ENCODE peak calls at places on chromosomes 4 and X, in six cellular contexts. Y is fibroblast of lung, F is fibroblast of pulmonary artery, N is MM.1S, S is A549, C is brain microvascular endothelial cell. B is an unnamed sample.

GRCh38 chr4:2574863-2575262 is 38.4 kb downstream of the FAM193A start:
- DNase-seq in Y (no peak), F (no peak), N (no peak), S (no peak), C (no peak), B (no peak)

GRCh38 chrX:29107231-29107630 is 520.0 kb downstream of the IL1RAPL1 start:
- DNase-seq in Y (no peak), F (no peak), N (no peak), S (no peak), C (no peak), B (no peak)

GRCh38 chrX:51891821-51892551 is 1.4 kb upstream of the MAGED1 start:
- DNase-seq in Y (peak; percentile 71), F (peak; percentile 57), N (no peak), S (no peak), C (peak; percentile 20), B (peak; percentile 92)

GRCh38 chrX:39144323-39144722 is 343.1 kb downstream of the MID1IP1 start:
- DNase-seq in Y (no peak), F (no peak), N (no peak), S (no peak), C (no peak), B (no peak)

GRCh38 chr4:115851918-115852766 is 738.7 kb upstream of the NDST4 start:
- DNase-seq in Y (no peak), F (peak; percentile 2), N (peak; percentile 71), S (peak; percentile 48), C (peak; percentile 24), B (no peak)

GRCh38 chr4:52995341-52996030 is 133.4 kb downstream of the RASL11B start:
- DNase-seq in Y (no peak), F (peak; percentile 49), N (no peak), S (no peak), C (no peak), B (no peak)

GRCh38 chrX:104721854-104722253 is 155.9 kb downstream of the IL1RAPL2 start:
- DNase-seq in Y (no peak), F (no peak), N (no peak), S (no peak), C (no peak), B (no peak)

GRCh38 chr4:124321370-124321769 is 391.2 kb downstream of the ANKRD50 start:
- DNase-seq in Y (peak; percentile 26), F (peak; percentile 35), N (no peak), S (no peak), C (no peak), B (peak; percentile 48)

GRCh38 chr4:20809796-20810195 is 109.5 kb downstream of the PACRGL start:
- DNase-seq in Y (no peak), F (no peak), N (no peak), S (no peak), C (no peak), B (no peak)

GRCh38 chrX:74423289-74423985 is 2.1 kb downstream of the SLC16A2 start:
- DNase-seq in Y (no peak), F (no peak), N (no peak), S (no peak), C (no peak), B (no peak)

GRCh38 chr4:101888472-101888871 is 97.9 kb downstream of the BANK1 start:
- DNase-seq in Y (no peak), F (no peak), N (no peak), S (no peak), C (no peak), B (no peak)

GRCh38 chrX:139826065-139827044 is 106.5 kb downstream of the ATP11C start:
- DNase-seq in Y (peak; percentile 52), F (peak; percentile 55), N (no peak), S (no peak), C (peak; percentile 46), B (peak; percentile 75)

GRCh38 chr4:168919706-168920324 is 90.2 kb downstream of the CBR4 start:
- DNase-seq in Y (no peak), F (no peak), N (no peak), S (no peak), C (no peak), B (no peak)

GRCh38 chrX:20595928-20596550 is 329.3 kb upstream of the RPS6KA3 start:
- DNase-seq in Y (peak; percentile 54), F (peak; percentile 60), N (no peak), S (no peak), C (no peak), B (peak; percentile 37)

GRCh38 chrX:115260330-115260729 is 26.4 kb upstream of the LRCH2 start:
- DNase-seq in Y (peak; percentile 15), F (no peak), N (no peak), S (no peak), C (no peak), B (peak; percentile 16)

GRCh38 chrX:153573999-153574398 is 24.9 kb downstream of the CCNQ start:
- DNase-seq in Y (no peak), F (no peak), N (no peak), S (peak; percentile 27), C (no peak), B (no peak)

GRCh38 chrX:1767026-1767425 is 152.2 kb downstream of the ASMT start:
- DNase-seq in Y (no peak), F (no peak), N (no peak), S (no peak), C (no peak), B (no peak)

GRCh38 chr4:79603681-79604080 is 195.7 kb upstream of the GK2 start:
- DNase-seq in Y (no peak), F (no peak), N (no peak), S (no peak), C (no peak), B (no peak)

GRCh38 chr4:44160776-44161377 is 287.7 kb downstream of the KCTD8 start:
- DNase-seq in Y (no peak), F (no peak), N (no peak), S (no peak), C (no peak), B (no peak)

GRCh38 chrX:1618689-1619088 is 3.8 kb downstream of the ASMT start:
- DNase-seq in Y (no peak), F (no peak), N (no peak), S (no peak), C (no peak), B (no peak)

GRCh38 chrX:69066021-69066757 is 99.1 kb downstream of the PJA1 start:
- DNase-seq in Y (no peak), F (no peak), N (no peak), S (no peak), C (no peak), B (no peak)

GRCh38 chr4:138308421-138308820 is 66.3 kb upstream of the SLC7A11 start:
- DNase-seq in Y (no peak), F (peak; percentile 41), N (no peak), S (peak; percentile 12), C (peak; percentile 50), B (peak; percentile 31)

GRCh38 chr4:86536166-86536565 is 57.9 kb upstream of the PTPN13 start:
- DNase-seq in Y (peak; percentile 63), F (no peak), N (no peak), S (no peak), C (no peak), B (peak; percentile 10)

DNA sequence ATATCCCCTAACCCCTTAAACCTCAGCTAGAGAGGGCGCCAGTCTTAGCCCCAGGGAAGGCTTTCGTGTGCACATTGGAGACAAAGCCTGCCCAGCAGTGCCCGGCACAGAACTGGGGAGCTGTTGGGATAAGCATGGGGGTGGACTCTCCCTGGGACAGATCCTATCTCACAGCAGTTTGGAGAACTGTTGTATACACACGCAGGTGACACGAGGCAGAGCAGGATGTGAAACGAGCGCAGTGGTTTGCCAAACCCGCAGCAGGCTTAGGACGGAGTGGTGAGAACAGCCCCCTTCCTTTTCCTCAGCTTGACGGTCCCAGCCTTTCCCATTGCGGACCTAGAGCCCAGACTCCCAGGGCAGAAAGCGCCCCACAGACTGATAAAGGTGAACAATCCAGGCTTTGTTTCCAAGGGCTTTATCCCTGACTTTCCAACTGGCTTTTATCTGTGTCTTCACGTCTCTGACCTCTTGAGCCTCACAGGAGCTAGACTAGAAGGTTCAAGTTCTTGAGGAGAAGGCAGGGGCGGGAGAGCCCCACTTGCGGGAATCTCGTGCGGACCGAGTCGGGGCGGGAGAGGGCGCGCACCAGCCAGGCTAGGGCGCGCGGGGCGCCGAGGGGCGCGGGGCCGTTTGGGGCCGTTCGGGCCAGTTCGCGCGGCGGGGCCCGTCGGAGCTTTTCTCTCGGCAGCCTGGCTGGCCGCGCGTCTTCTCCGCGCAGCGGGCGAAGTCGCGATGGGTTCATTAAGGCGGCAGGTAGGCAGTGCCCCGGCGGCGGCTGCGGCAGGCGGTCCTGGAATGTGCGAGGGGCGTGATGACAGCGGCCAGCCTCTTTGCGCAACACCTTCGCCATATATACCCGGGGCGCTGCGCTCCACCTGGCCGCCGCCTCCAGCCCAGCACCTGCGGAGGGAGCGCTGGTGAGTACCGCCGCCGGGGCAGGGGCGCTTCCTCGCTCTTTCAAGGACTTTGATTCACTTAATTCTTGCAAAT is at the start of gene SLC34A2:
- DNase-seq in Y (no peak), F (no peak), N (no peak), S (no peak), C (no peak), B (no peak)
- H3K4me3 ChIP-seq in Y (no peak within 1 kb of the TSS), F (no peak within 1 kb of the TSS), N (no peak within 1 kb of the TSS), S (no peak within 1 kb of the TSS), C (no peak within 1 kb of the TSS), B (no peak within 1 kb of the TSS)

GRCh38 chr4:113783289-113783688 is 21.8 kb upstream of the CAMK2D start:
- DNase-seq in Y (no peak), F (no peak), N (no peak), S (no peak), C (no peak), B (no peak)

GRCh38 chr4:113784497-113785254 is 23.1 kb upstream of the CAMK2D start:
- DNase-seq in Y (peak; percentile 99), F (peak; percentile 98), N (no peak), S (peak; percentile 47), C (peak; percentile 92), B (peak; percentile 98)

GRCh38 chr4:113776679-113777078 is 15.1 kb upstream of the CAMK2D start:
- DNase-seq in Y (no peak), F (no peak), N (no peak), S (no peak), C (no peak), B (no peak)

GRCh38 chr4:113776016-113776415 is 14.5 kb upstream of the CAMK2D start:
- DNase-seq in Y (no peak), F (no peak), N (no peak), S (no peak), C (no peak), B (no peak)

GRCh38 chr4:113781439-113782040 is 20.0 kb upstream of the CAMK2D start:
- DNase-seq in Y (peak; percentile 72), F (peak; percentile 71), N (peak; percentile 34), S (peak; percentile 24), C (no peak), B (peak; percentile 66)
- TF ChIP-seq CTCF in Y (peak; percentile 67), F (peak; percentile 71), N (peak; percentile 59), S (peak; percentile 60), C (peak; percentile 50), B (peak; percentile 61)

GRCh38 chr4:8438743-8439142 is 1.8 kb downstream of the ACOX3 start:
- DNase-seq in Y (peak; percentile 11), F (peak; percentile 16), N (no peak), S (no peak), C (no peak), B (no peak)
- H3K4me3 ChIP-seq in Y (peak overlapping the region; percentile 91), F (peak overlapping the region; percentile 96), N (no peak overlapping the region), S (no peak overlapping the region), C (no peak overlapping the region), B (no peak overlapping the region)

DNA sequence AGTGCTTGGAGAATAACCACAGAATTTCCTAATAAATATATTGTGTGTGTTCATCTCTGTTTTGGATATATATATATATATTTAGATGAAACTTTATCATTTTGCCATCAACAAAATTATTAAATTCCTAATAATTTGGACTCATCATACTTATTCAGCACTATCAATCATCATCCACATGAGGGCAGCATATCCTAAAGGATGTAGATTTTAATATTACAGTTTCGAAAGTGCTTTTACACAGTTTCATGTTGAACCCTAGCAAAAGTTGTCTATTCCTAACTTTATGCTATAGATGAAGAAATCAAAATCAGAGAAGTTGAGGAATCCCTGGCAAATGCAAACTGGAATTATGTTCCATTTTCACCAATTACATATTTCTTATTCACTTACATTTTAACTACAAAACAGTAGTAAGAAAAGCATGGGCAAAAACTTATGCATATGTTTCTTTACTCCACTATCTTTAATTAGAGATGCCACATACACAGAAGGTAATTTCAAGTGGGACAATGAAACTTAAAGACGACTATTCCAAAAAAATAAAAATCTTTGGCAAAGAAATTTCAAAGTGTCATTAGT is 36.6 kb upstream of the UGT2A1 start:
- DNase-seq in Y (peak; percentile 74), F (peak; percentile 79), N (peak; percentile 47), S (peak; percentile 37), C (no peak), B (peak; percentile 73)
- TF ChIP-seq CTCF in Y (peak; percentile 51), F (peak; percentile 54), N (peak; percentile 52), S (peak; percentile 56), C (peak; percentile 30), B (peak; percentile 57)